ENCODE peak calls at places on chromosomes 7 and 10, in four cellular contexts. Q is K562, N is WTC11, F is HepG2. J is an unnamed sample.

GRCh38 chr7:32427769-32428291 is 62.4 kb downstream of the LSM5 start:
- DNase-seq in N (peak; percentile 96), Q (peak; percentile 85), F (peak; percentile 62), J (peak; percentile 84)

GRCh38 chr7:149772821-149773425 is 465 bp downstream of the ZNF467 start:
- DNase-seq in Q (peak; percentile 57), F (no peak), N (peak; percentile 48), J (no peak)

GRCh38 chr10:70492786-70493659 is 14.5 kb downstream of the PALD1 start:
- DNase-seq in N (no peak), F (no peak), Q (no peak), J (no peak)

GRCh38 chr10:129329375-129330040 is 137.5 kb upstream of the MGMT start:
- DNase-seq in Q (no peak), N (no peak), F (no peak), J (no peak)

GRCh38 chr10:71569775-71570588 is 149.6 kb downstream of the C10orf105 start:
- DNase-seq in Q (peak; percentile 85), N (peak; percentile 92), F (peak; percentile 53), J (peak; percentile 80)

GRCh38 chr10:35356725-35357092 is 20.4 kb downstream of the CCNY start:
- DNase-seq in N (no peak), Q (no peak), F (no peak), J (no peak)

GRCh38 chr7:93374345-93374940 is 142.3 kb downstream of the VPS50 start:
- DNase-seq in F (peak; percentile 30), N (no peak), Q (peak; percentile 44), J (peak; percentile 27)

GRCh38 chr10:58952747-58953466 is 223.5 kb upstream of the PHYHIPL start:
- DNase-seq in Q (peak; percentile 35), N (peak; percentile 56), F (peak; percentile 53), J (peak; percentile 40)

GRCh38 chr7:55130554-55131198 is 111.9 kb downstream of the EGFR start:
- DNase-seq in N (no peak), F (no peak), Q (no peak), J (no peak)
- TF ChIP-seq ELF4 in N (no peak), F (no peak), Q (no peak), J (no peak)

GRCh38 chr10:116743266-116744064 is 1.1 kb upstream of the HSPA12A start:
- DNase-seq in N (no peak), F (no peak), Q (no peak), J (no peak)

GRCh38 chr10:116738359-116738738 is 4.0 kb downstream of the HSPA12A start:
- DNase-seq in F (no peak), Q (no peak), N (no peak), J (no peak)

GRCh38 chr10:116741391-116742351 is 695 bp downstream of the HSPA12A start:
- DNase-seq in Q (no peak), F (no peak), N (peak; percentile 23), J (peak; percentile 50)

GRCh38 chr10:116742367-116743265 is at the start of gene HSPA12A:
- DNase-seq in Q (peak; percentile 65), F (no peak), N (peak; percentile 76), J (peak; percentile 94)

DNA sequence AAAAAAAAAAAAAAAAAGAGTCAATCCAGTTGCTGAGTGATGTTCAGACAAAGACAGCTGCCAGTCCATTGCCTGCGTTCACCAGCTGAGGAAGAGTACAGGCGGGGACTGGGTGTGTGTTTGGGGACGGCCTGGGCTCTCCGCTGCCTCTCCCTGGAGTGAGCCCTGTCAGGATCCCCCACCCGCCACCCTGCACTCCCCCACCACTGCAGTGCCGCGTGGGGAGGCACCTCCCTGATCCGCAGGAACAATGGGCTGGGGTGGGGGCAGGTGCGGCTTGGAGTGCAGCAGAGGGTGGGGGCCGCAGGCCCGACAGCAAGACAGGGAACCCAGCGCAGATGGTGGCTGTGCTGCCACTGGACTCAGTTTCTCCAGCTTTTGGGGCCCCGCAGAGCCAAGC is 1.4 kb downstream of the HSPA12A start:
- DNase-seq in F (no peak), Q (no peak), N (no peak), J (no peak)
- TF ChIP-seq ELF4 in F (no peak), Q (no peak), N (no peak), J (no peak)

DNA sequence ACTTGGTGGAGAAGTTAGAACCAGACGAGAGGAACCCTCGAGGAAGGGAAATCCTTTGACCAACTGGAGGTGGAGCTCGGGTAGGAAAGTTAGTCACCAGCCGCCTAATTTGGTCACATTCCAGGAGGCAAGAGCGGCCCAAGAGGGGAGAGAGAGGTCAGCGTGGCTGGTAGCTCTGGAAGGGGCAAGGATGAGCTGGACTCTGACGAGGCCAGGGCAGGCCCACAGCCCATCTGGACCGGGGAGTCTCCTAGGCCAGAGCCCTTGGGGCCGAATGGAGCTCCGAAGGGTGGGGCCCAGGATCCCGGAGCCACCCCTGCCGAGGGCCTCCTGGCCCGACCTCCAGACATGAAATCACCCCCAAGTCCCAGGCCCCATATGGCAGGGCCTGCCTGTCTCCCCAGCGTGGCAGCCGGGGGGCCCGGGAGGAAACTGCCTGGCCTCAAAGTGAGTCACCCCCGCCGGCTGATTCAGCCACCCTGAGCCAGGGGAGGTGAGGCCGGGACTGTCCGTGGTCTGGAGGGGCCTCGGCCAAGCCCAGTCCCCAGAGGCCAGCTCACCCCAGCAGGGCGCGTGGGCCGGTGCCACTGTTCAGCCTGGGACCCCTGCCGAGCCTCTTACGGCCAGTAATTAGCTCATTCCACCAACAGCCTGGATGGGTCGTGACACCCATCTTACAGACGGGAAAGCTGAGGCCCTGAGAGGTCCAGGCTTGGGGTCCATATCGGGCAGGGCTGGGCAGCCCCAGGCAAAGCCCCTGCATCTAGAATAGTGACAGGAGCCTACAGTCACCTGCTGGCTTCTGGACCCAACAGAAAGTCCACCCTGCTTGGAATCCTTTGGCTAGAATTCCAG is 23.5 kb upstream of the PDGFA start:
- DNase-seq in F (peak; percentile 37), N (no peak), Q (no peak), J (no peak)
- TF ChIP-seq ELF4 in F (no peak), N (no peak), Q (no peak), J (no peak)

GRCh38 chr10:6601224-6601805 is 21.2 kb upstream of the PRKCQ start:
- DNase-seq in Q (no peak), N (no peak), F (no peak), J (no peak)
- TF ChIP-seq ELF4 in Q (no peak), N (no peak), F (no peak), J (no peak)

GRCh38 chr10:102347236-102347828 is 48.2 kb upstream of the NFKB2 start:
- DNase-seq in F (peak; percentile 41), Q (peak; percentile 30), N (peak; percentile 70), J (peak; percentile 62)
- TF ChIP-seq ELF4 in F (no peak), Q (no peak), N (no peak), J (no peak)

GRCh38 chr10:48400850-48401220 is 94.4 kb downstream of the MAPK8 start:
- DNase-seq in Q (no peak), F (no peak), N (no peak), J (no peak)

GRCh38 chr10:48404646-48405045 is 98.2 kb downstream of the MAPK8 start:
- DNase-seq in N (no peak), Q (no peak), F (no peak), J (no peak)

GRCh38 chr10:48411510-48411909 is 105.0 kb downstream of the MAPK8 start:
- DNase-seq in Q (no peak), F (no peak), N (no peak), J (no peak)

GRCh38 chr10:48410503-48410902 is 104.0 kb downstream of the MAPK8 start:
- DNase-seq in F (no peak), N (no peak), Q (no peak), J (no peak)

GRCh38 chr10:48406204-48406603 is 99.7 kb downstream of the MAPK8 start:
- DNase-seq in Q (peak; percentile 85), F (no peak), N (no peak), J (no peak)
- TF ChIP-seq ELF4 in Q (no peak), F (no peak), N (no peak), J (no peak)

GRCh38 chr10:132364594-132364970 is 32.4 kb upstream of the PWWP2B start:
- DNase-seq in N (no peak), F (no peak), Q (no peak), J (no peak)
- TF ChIP-seq ELF4 in N (no peak), F (no peak), Q (no peak), J (no peak)